ENCODE peak calls at places on chromosomes 13 and 19, in nine cellular contexts. One of them, this sample, is unnamed. For H3K4me1, the result is how much of the 10 kb centered on the place peaks cover.

GRCh38 chr19:19514215-19514633 is 1.1 kb downstream of the TSSK6 start:
- DNase-seq in HepG2: no peak
- DNase-seq in mesenchymal stem cell: no peak
- DNase-seq in H1: no peak
- DNase-seq in H9: no peak
- DNase-seq in colonic mucosa: peak
- DNase-seq in IMR-90: no peak
- DNase-seq in GM23248: peak
- DNase-seq in mesendoderm: no peak
- DNase-seq in this sample: peak

GRCh38 chr13:72314210-72314609 is 413.2 kb downstream of the MZT1 start:
- DNase-seq in mesenchymal stem cell: no peak
- DNase-seq in H1: no peak
- DNase-seq in mesendoderm: no peak
- DNase-seq in GM23248: no peak
- DNase-seq in H9: no peak
- DNase-seq in colonic mucosa: no peak
- DNase-seq in HepG2: no peak
- DNase-seq in IMR-90: no peak
- DNase-seq in this sample: no peak

GRCh38 chr13:19646062-19646461 is 12.6 kb downstream of the MPHOSPH8 start:
- DNase-seq in colonic mucosa: no peak
- DNase-seq in IMR-90: no peak
- DNase-seq in HepG2: no peak
- DNase-seq in GM23248: no peak
- DNase-seq in H1: no peak
- DNase-seq in mesendoderm: peak
- DNase-seq in mesenchymal stem cell: no peak
- DNase-seq in H9: no peak
- DNase-seq in this sample: no peak

GRCh38 chr19:6890938-6891337 is 3.6 kb downstream of the ADGRE1 start:
- DNase-seq in H9: no peak
- DNase-seq in HepG2: no peak
- DNase-seq in IMR-90: no peak
- DNase-seq in mesenchymal stem cell: no peak
- DNase-seq in mesendoderm: no peak
- DNase-seq in colonic mucosa: no peak
- DNase-seq in H1: no peak
- DNase-seq in GM23248: no peak
- DNase-seq in this sample: no peak

GRCh38 chr13:67515895-67516294 is 285.8 kb upstream of the PCDH9 start:
- DNase-seq in HepG2: no peak
- DNase-seq in mesendoderm: no peak
- DNase-seq in H1: no peak
- DNase-seq in mesenchymal stem cell: peak
- DNase-seq in H9: no peak
- DNase-seq in colonic mucosa: no peak
- DNase-seq in IMR-90: peak
- DNase-seq in GM23248: no peak
- DNase-seq in this sample: peak

GRCh38 chr13:80341771-80342271 is 895 bp upstream of the SPRY2 start:
- DNase-seq in colonic mucosa: peak
- DNase-seq in mesenchymal stem cell: peak
- DNase-seq in H1: no peak
- DNase-seq in mesendoderm: peak
- DNase-seq in HepG2: peak
- DNase-seq in IMR-90: peak
- DNase-seq in H9: peak
- DNase-seq in GM23248: peak
- DNase-seq in this sample: peak

GRCh38 chr19:42092350-42092749 is 16.4 kb downstream of the ZNF574 start:
- DNase-seq in IMR-90: no peak
- DNase-seq in H1: no peak
- DNase-seq in mesendoderm: peak
- DNase-seq in mesenchymal stem cell: no peak
- DNase-seq in colonic mucosa: peak
- DNase-seq in GM23248: peak
- DNase-seq in H9: peak
- DNase-seq in HepG2: no peak
- DNase-seq in this sample: no peak

GRCh38 chr19:51359294-51359693 is 6.9 kb downstream of the ETFB start:
- DNase-seq in mesenchymal stem cell: peak
- DNase-seq in IMR-90: peak
- DNase-seq in HepG2: no peak
- DNase-seq in mesendoderm: no peak
- DNase-seq in H1: no peak
- DNase-seq in GM23248: peak
- DNase-seq in colonic mucosa: no peak
- DNase-seq in H9: no peak
- DNase-seq in this sample: peak

GRCh38 chr19:40858109-40858508 is 7.9 kb upstream of the CYP2A6 start:
- DNase-seq in H1: no peak
- DNase-seq in H9: no peak
- DNase-seq in mesendoderm: peak
- DNase-seq in IMR-90: no peak
- DNase-seq in mesenchymal stem cell: no peak
- DNase-seq in colonic mucosa: no peak
- DNase-seq in GM23248: no peak
- DNase-seq in HepG2: no peak
- DNase-seq in this sample: no peak

GRCh38 chr19:47623921-47624391 is 15.0 kb downstream of the BICRA start:
- DNase-seq in H1: no peak
- DNase-seq in mesendoderm: peak
- DNase-seq in IMR-90: no peak
- DNase-seq in GM23248: no peak
- DNase-seq in mesenchymal stem cell: no peak
- DNase-seq in colonic mucosa: no peak
- DNase-seq in H9: no peak
- DNase-seq in HepG2: peak
- DNase-seq in this sample: no peak

GRCh38 chr19:47625650-47626049 is 16.7 kb downstream of the BICRA start:
- DNase-seq in IMR-90: no peak
- DNase-seq in GM23248: no peak
- DNase-seq in colonic mucosa: no peak
- DNase-seq in mesendoderm: no peak
- DNase-seq in H1: no peak
- DNase-seq in mesenchymal stem cell: no peak
- DNase-seq in H9: no peak
- DNase-seq in HepG2: no peak
- DNase-seq in this sample: no peak

GRCh38 chr19:47626238-47626637 is 17.3 kb downstream of the BICRA start:
- DNase-seq in colonic mucosa: no peak
- DNase-seq in IMR-90: no peak
- DNase-seq in mesenchymal stem cell: no peak
- DNase-seq in HepG2: no peak
- DNase-seq in mesendoderm: no peak
- DNase-seq in H1: no peak
- DNase-seq in GM23248: no peak
- DNase-seq in H9: no peak
- DNase-seq in this sample: no peak

GRCh38 chr19:47619763-47620162 is 10.8 kb downstream of the BICRA start:
- DNase-seq in mesendoderm: peak
- DNase-seq in IMR-90: peak
- DNase-seq in GM23248: no peak
- DNase-seq in H9: peak
- DNase-seq in mesenchymal stem cell: no peak
- DNase-seq in HepG2: peak
- DNase-seq in colonic mucosa: no peak
- DNase-seq in H1: peak
- DNase-seq in this sample: peak

GRCh38 chr19:47623151-47623920 is 14.4 kb downstream of the BICRA start:
- DNase-seq in IMR-90: no peak
- DNase-seq in colonic mucosa: no peak
- DNase-seq in mesenchymal stem cell: no peak
- DNase-seq in HepG2: no peak
- DNase-seq in mesendoderm: no peak
- DNase-seq in GM23248: no peak
- DNase-seq in H1: no peak
- DNase-seq in H9: no peak
- DNase-seq in this sample: no peak
- H3K4me1 ChIP-seq in IMR-90: under half
- H3K4me1 ChIP-seq in colonic mucosa: under half
- H3K4me1 ChIP-seq in mesenchymal stem cell: under half
- H3K4me1 ChIP-seq in HepG2: half or more
- H3K4me1 ChIP-seq in mesendoderm: under half
- H3K4me1 ChIP-seq in GM23248: under half
- H3K4me1 ChIP-seq in H1: under half
- H3K4me1 ChIP-seq in H9: under half
- H3K4me1 ChIP-seq in this sample: under half

GRCh38 chr19:37691881-37692504 is 27.6 kb downstream of the ZNF607 start:
- DNase-seq in GM23248: peak
- DNase-seq in mesenchymal stem cell: peak
- DNase-seq in H1: peak
- DNase-seq in IMR-90: peak
- DNase-seq in HepG2: peak
- DNase-seq in colonic mucosa: peak
- DNase-seq in H9: peak
- DNase-seq in mesendoderm: peak
- DNase-seq in this sample: peak
- H3K9ac ChIP-seq in GM23248: peak
- H3K9ac ChIP-seq in mesenchymal stem cell: peak
- H3K9ac ChIP-seq in H1: peak
- H3K9ac ChIP-seq in IMR-90: peak
- H3K9ac ChIP-seq in HepG2: peak
- H3K9ac ChIP-seq in colonic mucosa: peak
- H3K9ac ChIP-seq in H9: peak
- H3K9ac ChIP-seq in mesendoderm: peak
- H3K9ac ChIP-seq in this sample: peak

GRCh38 chr19:4088975-4089374 is 22.3 kb upstream of the ZBTB7A start:
- DNase-seq in IMR-90: no peak
- DNase-seq in H1: no peak
- DNase-seq in H9: no peak
- DNase-seq in colonic mucosa: peak
- DNase-seq in HepG2: no peak
- DNase-seq in mesenchymal stem cell: no peak
- DNase-seq in GM23248: no peak
- DNase-seq in mesendoderm: no peak
- DNase-seq in this sample: no peak

GRCh38 chr19:4084547-4084877 is 17.8 kb upstream of the ZBTB7A start:
- DNase-seq in GM23248: no peak
- DNase-seq in mesendoderm: no peak
- DNase-seq in colonic mucosa: no peak
- DNase-seq in IMR-90: no peak
- DNase-seq in HepG2: no peak
- DNase-seq in mesenchymal stem cell: no peak
- DNase-seq in H1: no peak
- DNase-seq in H9: no peak
- DNase-seq in this sample: no peak

GRCh38 chr19:4088065-4088679 is 21.5 kb upstream of the ZBTB7A start:
- DNase-seq in mesendoderm: no peak
- DNase-seq in HepG2: no peak
- DNase-seq in H1: no peak
- DNase-seq in mesenchymal stem cell: no peak
- DNase-seq in H9: no peak
- DNase-seq in colonic mucosa: no peak
- DNase-seq in IMR-90: no peak
- DNase-seq in GM23248: no peak
- DNase-seq in this sample: no peak

GRCh38 chr19:4083677-4084546 is 17.2 kb upstream of the ZBTB7A start:
- DNase-seq in H9: peak
- DNase-seq in colonic mucosa: peak
- DNase-seq in HepG2: no peak
- DNase-seq in mesenchymal stem cell: no peak
- DNase-seq in H1: no peak
- DNase-seq in GM23248: no peak
- DNase-seq in IMR-90: no peak
- DNase-seq in mesendoderm: peak
- DNase-seq in this sample: no peak

GRCh38 chr19:4086336-4086953 is 19.7 kb upstream of the ZBTB7A start:
- DNase-seq in colonic mucosa: peak
- DNase-seq in mesendoderm: no peak
- DNase-seq in H1: no peak
- DNase-seq in IMR-90: no peak
- DNase-seq in mesenchymal stem cell: no peak
- DNase-seq in GM23248: no peak
- DNase-seq in H9: no peak
- DNase-seq in HepG2: no peak
- DNase-seq in this sample: no peak
- H3K4me1 ChIP-seq in colonic mucosa: under half
- H3K4me1 ChIP-seq in mesendoderm: under half
- H3K4me1 ChIP-seq in H1: under half
- H3K4me1 ChIP-seq in IMR-90: under half
- H3K4me1 ChIP-seq in mesenchymal stem cell: under half
- H3K4me1 ChIP-seq in GM23248: under half
- H3K4me1 ChIP-seq in H9: under half
- H3K4me1 ChIP-seq in HepG2: under half
- H3K4me1 ChIP-seq in this sample: under half

GRCh38 chr13:41613471-41613870 is 156.1 kb downstream of the RGCC start:
- DNase-seq in H1: no peak
- DNase-seq in IMR-90: no peak
- DNase-seq in HepG2: no peak
- DNase-seq in GM23248: no peak
- DNase-seq in mesenchymal stem cell: peak
- DNase-seq in H9: no peak
- DNase-seq in colonic mucosa: no peak
- DNase-seq in mesendoderm: no peak
- DNase-seq in this sample: no peak

GRCh38 chr13:41615520-41615838 is 158.1 kb downstream of the RGCC start:
- DNase-seq in HepG2: no peak
- DNase-seq in IMR-90: no peak
- DNase-seq in mesendoderm: no peak
- DNase-seq in H1: no peak
- DNase-seq in H9: no peak
- DNase-seq in mesenchymal stem cell: no peak
- DNase-seq in colonic mucosa: no peak
- DNase-seq in GM23248: no peak
- DNase-seq in this sample: no peak

GRCh38 chr13:41611385-41611784 is 154.0 kb downstream of the RGCC start:
- DNase-seq in mesendoderm: no peak
- DNase-seq in H1: no peak
- DNase-seq in GM23248: no peak
- DNase-seq in colonic mucosa: no peak
- DNase-seq in mesenchymal stem cell: no peak
- DNase-seq in H9: no peak
- DNase-seq in HepG2: no peak
- DNase-seq in IMR-90: no peak
- DNase-seq in this sample: no peak

GRCh38 chr13:41614671-41615519 is 157.5 kb downstream of the RGCC start:
- DNase-seq in mesendoderm: peak
- DNase-seq in IMR-90: peak
- DNase-seq in HepG2: no peak
- DNase-seq in colonic mucosa: no peak
- DNase-seq in GM23248: peak
- DNase-seq in H9: no peak
- DNase-seq in H1: no peak
- DNase-seq in mesenchymal stem cell: peak
- DNase-seq in this sample: peak

DNA sequence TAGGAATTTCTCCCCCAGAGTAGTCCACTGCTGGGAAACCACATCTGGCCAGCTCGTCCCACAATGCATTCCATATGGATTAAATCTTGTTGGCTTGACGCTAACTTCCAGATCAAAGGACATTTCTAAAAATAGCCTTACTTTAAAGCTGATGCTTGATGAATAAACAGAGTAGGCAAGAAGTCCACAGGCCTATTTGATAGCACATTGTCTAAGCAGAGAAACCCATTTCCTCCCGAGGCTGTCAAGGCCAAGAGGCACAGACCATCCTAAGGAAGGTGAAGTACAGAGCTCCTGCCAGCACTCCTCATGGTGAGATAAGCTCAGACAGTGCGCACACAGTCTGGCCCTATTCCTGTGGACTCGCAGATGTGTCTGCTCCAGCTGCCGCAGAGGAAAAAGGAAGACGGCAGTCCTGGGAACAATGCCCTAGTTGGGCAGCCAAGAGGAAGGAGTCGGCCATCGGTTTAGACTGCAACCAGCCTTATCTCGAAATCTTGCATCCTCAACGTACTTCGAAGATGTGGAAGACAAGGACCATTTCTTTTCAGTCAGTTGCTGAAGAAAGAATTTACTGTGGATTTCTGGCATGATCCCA is 156.7 kb downstream of the RGCC start:
- DNase-seq in colonic mucosa: no peak
- DNase-seq in H9: no peak
- DNase-seq in H1: no peak
- DNase-seq in mesenchymal stem cell: peak
- DNase-seq in HepG2: peak
- DNase-seq in GM23248: peak
- DNase-seq in IMR-90: peak
- DNase-seq in mesendoderm: peak
- DNase-seq in this sample: peak
- H3K9ac ChIP-seq in colonic mucosa: no peak
- H3K9ac ChIP-seq in H9: no peak
- H3K9ac ChIP-seq in H1: no peak
- H3K9ac ChIP-seq in mesenchymal stem cell: peak
- H3K9ac ChIP-seq in HepG2: peak
- H3K9ac ChIP-seq in GM23248: peak
- H3K9ac ChIP-seq in IMR-90: peak
- H3K9ac ChIP-seq in mesendoderm: no peak
- H3K9ac ChIP-seq in this sample: peak